ENCODE peak calls at places on chromosomes 16 and 17, in ten cellular contexts. N is NCI-H1105 treated with DMSO at 0.1 percent for 48 hours; A is skeletal muscle cell; P is hepatic stellate cell; I is renal cortical epithelial cell; F is HCEC 1CT; Y is islet precursor cell; V is central memory CD4-positive, alpha-beta T cell; W is RWPE1; G is iPS DF 19.7. K is an unnamed sample.

GRCh38 chr17:79633937-79634813 is 23.3 kb upstream of the RBFOX3 start:
- DNase-seq in W (no peak), F (no peak), A (no peak), N (no peak), V (no peak), P (no peak), Y (peak), G (no peak), I (no peak), K (no peak)

GRCh38 chr17:67942810-67943209 is 53.5 kb downstream of the C17orf58 start:
- DNase-seq in Y (no peak), G (no peak), I (no peak), N (no peak), F (no peak), A (no peak), P (no peak), W (no peak), V (no peak), K (peak)

GRCh38 chr17:72587156-72587555 is 466.3 kb downstream of the SOX9 start:
- DNase-seq in F (no peak), I (peak), W (peak), N (no peak), P (no peak), G (no peak), A (no peak), V (no peak), Y (no peak), K (no peak)

GRCh38 chr16:70638814-70639792 is 7.3 kb upstream of the IL34 start:
- DNase-seq in W (no peak), P (peak), F (peak), A (peak), V (no peak), G (no peak), Y (peak), I (no peak), N (no peak), K (no peak)

GRCh38 chr16:49986351-49987124 is 38.5 kb upstream of the CNEP1R1 start:
- DNase-seq in F (no peak), W (no peak), I (no peak), N (no peak), A (peak), Y (no peak), P (no peak), V (no peak), G (no peak), K (no peak)

GRCh38 chr17:2635241-2635640 is 41.8 kb downstream of the PAFAH1B1 start:
- DNase-seq in P (no peak), A (no peak), G (no peak), I (peak), W (no peak), F (no peak), Y (no peak), N (no peak), V (no peak), K (no peak)

GRCh38 chr16:86939609-86940008 is 361.3 kb downstream of the FOXL1 start:
- DNase-seq in I (no peak), A (no peak), Y (no peak), N (no peak), W (no peak), V (no peak), P (no peak), G (no peak), F (no peak), K (no peak)

GRCh38 chr16:8905168-8905762 is 23.1 kb downstream of the LITAFD start:
- DNase-seq in N (no peak), V (no peak), Y (no peak), F (peak), A (no peak), G (no peak), W (no peak), P (peak), I (peak), K (peak)

GRCh38 chr16:27236635-27237228 is 31.8 kb downstream of the NSMCE1 start:
- DNase-seq in P (no peak), W (no peak), G (no peak), I (no peak), A (no peak), V (no peak), N (no peak), F (no peak), Y (no peak), K (no peak)

GRCh38 chr16:65414284-65414984 is 292.6 kb upstream of the CDH11 start:
- DNase-seq in I (peak), G (no peak), Y (peak), N (no peak), W (peak), V (no peak), F (peak), P (peak), A (peak), K (no peak)

GRCh38 chr17:59331929-59332889 is 754 bp downstream of the YPEL2 start:
- DNase-seq in V (peak), G (no peak), F (peak), W (no peak), Y (peak), P (peak), N (no peak), I (no peak), A (no peak), K (peak)

GRCh38 chr17:48244814-48245213 is 137.2 kb downstream of the SNX11 start:
- DNase-seq in P (no peak), N (no peak), A (no peak), G (no peak), V (no peak), F (peak), I (no peak), Y (no peak), W (no peak), K (no peak)

GRCh38 chr16:30356401-30357084 is 1.4 kb upstream of the CD2BP2 start:
- DNase-seq in W (no peak), A (no peak), Y (peak), G (no peak), F (no peak), V (no peak), I (no peak), N (peak), P (no peak), K (no peak)

GRCh38 chr17:58245428-58246103 is 7.2 kb downstream of the LPO start:
- DNase-seq in N (no peak), V (no peak), A (no peak), P (no peak), Y (peak), W (no peak), G (no peak), F (no peak), I (peak), K (no peak)

GRCh38 chr17:28925912-28926365 is 23.1 kb upstream of the DHRS13 start:
- DNase-seq in F (peak), V (peak), N (no peak), G (no peak), P (peak), I (peak), A (peak), W (peak), Y (no peak), K (no peak)

GRCh38 chr16:5036228-5037156 is 2.8 kb upstream of the NAGPA start:
- DNase-seq in N (no peak), Y (no peak), G (no peak), V (no peak), F (no peak), I (no peak), P (peak), A (no peak), W (no peak), K (no peak)

GRCh38 chr17:77361986-77362620 is 221.3 kb downstream of the SEC14L1 start:
- DNase-seq in V (no peak), W (no peak), F (no peak), N (no peak), P (no peak), I (no peak), A (no peak), G (no peak), Y (no peak), K (no peak)

GRCh38 chr17:49779730-49780220 is 8.7 kb upstream of the KAT7 start:
- DNase-seq in I (peak), P (peak), V (no peak), W (peak), A (peak), N (peak), G (no peak), F (peak), Y (no peak), K (peak)

GRCh38 chr17:59725691-59726090 is 18.2 kb downstream of the VMP1 start:
- DNase-seq in G (no peak), N (no peak), W (no peak), V (no peak), I (peak), Y (no peak), F (peak), P (no peak), A (no peak), K (no peak)